ENCODE peak calls at places on chromosomes 5 and 9, in ten cellular contexts. One of them, this sample, is unnamed.

GRCh38 chr5:54309751-54310432 is 481 bp downstream of the ARL15 start:
- DNase-seq in AG09319: no peak
- DNase-seq in SK-N-SH: no peak
- DNase-seq in neural crest cell: peak
- DNase-seq in AG04449: no peak
- DNase-seq in esophagus squamous epithelium: no peak
- DNase-seq in fibroblast of pulmonary artery: peak
- DNase-seq in cardiac muscle cell: peak
- DNase-seq in heart left ventricle: no peak
- DNase-seq in neural progenitor cell: peak
- DNase-seq in this sample: peak

GRCh38 chr9:5869315-5870019 is 21.2 kb upstream of the MLANA start:
- DNase-seq in AG09319: no peak
- DNase-seq in SK-N-SH: no peak
- DNase-seq in neural crest cell: no peak
- DNase-seq in AG04449: no peak
- DNase-seq in esophagus squamous epithelium: no peak
- DNase-seq in fibroblast of pulmonary artery: no peak
- DNase-seq in cardiac muscle cell: no peak
- DNase-seq in heart left ventricle: no peak
- DNase-seq in neural progenitor cell: peak
- DNase-seq in this sample: peak

GRCh38 chr5:179613460-179614071 is 9.9 kb downstream of the HNRNPH1 start:
- DNase-seq in AG09319: no peak
- DNase-seq in SK-N-SH: no peak
- DNase-seq in neural crest cell: no peak
- DNase-seq in AG04449: no peak
- DNase-seq in esophagus squamous epithelium: no peak
- DNase-seq in fibroblast of pulmonary artery: no peak
- DNase-seq in cardiac muscle cell: no peak
- DNase-seq in heart left ventricle: no peak
- DNase-seq in neural progenitor cell: no peak
- DNase-seq in this sample: peak

GRCh38 chr9:35852267-35852815 is 17.9 kb downstream of the OR13J1 start:
- DNase-seq in AG09319: no peak
- DNase-seq in SK-N-SH: no peak
- DNase-seq in neural crest cell: no peak
- DNase-seq in AG04449: no peak
- DNase-seq in esophagus squamous epithelium: no peak
- DNase-seq in fibroblast of pulmonary artery: no peak
- DNase-seq in cardiac muscle cell: no peak
- DNase-seq in heart left ventricle: no peak
- DNase-seq in neural progenitor cell: no peak
- DNase-seq in this sample: no peak

GRCh38 chr9:89278997-89279739 is 31.8 kb upstream of the CKS2 start:
- DNase-seq in AG09319: peak
- DNase-seq in SK-N-SH: peak
- DNase-seq in neural crest cell: peak
- DNase-seq in AG04449: peak
- DNase-seq in esophagus squamous epithelium: no peak
- DNase-seq in fibroblast of pulmonary artery: peak
- DNase-seq in cardiac muscle cell: peak
- DNase-seq in heart left ventricle: no peak
- DNase-seq in neural progenitor cell: peak
- DNase-seq in this sample: peak

GRCh38 chr5:25850581-25850980 is 1187.8 kb downstream of the CDH9 start:
- DNase-seq in AG09319: no peak
- DNase-seq in SK-N-SH: no peak
- DNase-seq in neural crest cell: no peak
- DNase-seq in AG04449: no peak
- DNase-seq in esophagus squamous epithelium: no peak
- DNase-seq in fibroblast of pulmonary artery: no peak
- DNase-seq in cardiac muscle cell: no peak
- DNase-seq in heart left ventricle: no peak
- DNase-seq in neural progenitor cell: peak
- DNase-seq in this sample: no peak

GRCh38 chr5:1312993-1313833 is 18.3 kb upstream of the TERT start:
- DNase-seq in AG09319: no peak
- DNase-seq in SK-N-SH: no peak
- DNase-seq in neural crest cell: no peak
- DNase-seq in AG04449: no peak
- DNase-seq in esophagus squamous epithelium: no peak
- DNase-seq in fibroblast of pulmonary artery: no peak
- DNase-seq in cardiac muscle cell: no peak
- DNase-seq in heart left ventricle: no peak
- DNase-seq in neural progenitor cell: no peak
- DNase-seq in this sample: peak

GRCh38 chr5:96064905-96065304 is 103.3 kb upstream of the ELL2 start:
- DNase-seq in AG09319: no peak
- DNase-seq in SK-N-SH: no peak
- DNase-seq in neural crest cell: no peak
- DNase-seq in AG04449: no peak
- DNase-seq in esophagus squamous epithelium: no peak
- DNase-seq in fibroblast of pulmonary artery: no peak
- DNase-seq in cardiac muscle cell: no peak
- DNase-seq in heart left ventricle: no peak
- DNase-seq in neural progenitor cell: no peak
- DNase-seq in this sample: no peak

GRCh38 chr5:167797933-167798332 is 493.5 kb upstream of the WWC1 start:
- DNase-seq in AG09319: no peak
- DNase-seq in SK-N-SH: no peak
- DNase-seq in neural crest cell: no peak
- DNase-seq in AG04449: no peak
- DNase-seq in esophagus squamous epithelium: no peak
- DNase-seq in fibroblast of pulmonary artery: no peak
- DNase-seq in cardiac muscle cell: no peak
- DNase-seq in heart left ventricle: no peak
- DNase-seq in neural progenitor cell: no peak
- DNase-seq in this sample: no peak

GRCh38 chr5:151006704-151007334 is 13.6 kb upstream of the GPX3 start:
- DNase-seq in AG09319: no peak
- DNase-seq in SK-N-SH: no peak
- DNase-seq in neural crest cell: no peak
- DNase-seq in AG04449: no peak
- DNase-seq in esophagus squamous epithelium: no peak
- DNase-seq in fibroblast of pulmonary artery: no peak
- DNase-seq in cardiac muscle cell: no peak
- DNase-seq in heart left ventricle: peak
- DNase-seq in neural progenitor cell: no peak
- DNase-seq in this sample: no peak

GRCh38 chr9:6048039-6048438 is 32.6 kb upstream of the RANBP6 start:
- DNase-seq in AG09319: no peak
- DNase-seq in SK-N-SH: no peak
- DNase-seq in neural crest cell: no peak
- DNase-seq in AG04449: no peak
- DNase-seq in esophagus squamous epithelium: no peak
- DNase-seq in fibroblast of pulmonary artery: no peak
- DNase-seq in cardiac muscle cell: no peak
- DNase-seq in heart left ventricle: no peak
- DNase-seq in neural progenitor cell: no peak
- DNase-seq in this sample: no peak

GRCh38 chr9:17462869-17463464 is 115.9 kb upstream of the SH3GL2 start:
- DNase-seq in AG09319: peak
- DNase-seq in SK-N-SH: peak
- DNase-seq in neural crest cell: peak
- DNase-seq in AG04449: peak
- DNase-seq in esophagus squamous epithelium: no peak
- DNase-seq in fibroblast of pulmonary artery: peak
- DNase-seq in cardiac muscle cell: peak
- DNase-seq in heart left ventricle: no peak
- DNase-seq in neural progenitor cell: peak
- DNase-seq in this sample: peak

GRCh38 chr9:76560481-76560891 is 101.5 kb downstream of the GCNT1 start:
- DNase-seq in AG09319: no peak
- DNase-seq in SK-N-SH: no peak
- DNase-seq in neural crest cell: no peak
- DNase-seq in AG04449: peak
- DNase-seq in esophagus squamous epithelium: no peak
- DNase-seq in fibroblast of pulmonary artery: peak
- DNase-seq in cardiac muscle cell: no peak
- DNase-seq in heart left ventricle: no peak
- DNase-seq in neural progenitor cell: no peak
- DNase-seq in this sample: no peak

GRCh38 chr5:135248801-135249231 is 150.2 kb downstream of the MACROH2A1 start:
- DNase-seq in AG09319: no peak
- DNase-seq in SK-N-SH: no peak
- DNase-seq in neural crest cell: no peak
- DNase-seq in AG04449: no peak
- DNase-seq in esophagus squamous epithelium: no peak
- DNase-seq in fibroblast of pulmonary artery: no peak
- DNase-seq in cardiac muscle cell: no peak
- DNase-seq in heart left ventricle: no peak
- DNase-seq in neural progenitor cell: no peak
- DNase-seq in this sample: no peak

GRCh38 chr5:759111-759741 is 25.3 kb downstream of the ZDHHC11B start:
- DNase-seq in AG09319: no peak
- DNase-seq in SK-N-SH: peak
- DNase-seq in neural crest cell: no peak
- DNase-seq in AG04449: no peak
- DNase-seq in esophagus squamous epithelium: no peak
- DNase-seq in fibroblast of pulmonary artery: peak
- DNase-seq in cardiac muscle cell: no peak
- DNase-seq in heart left ventricle: peak
- DNase-seq in neural progenitor cell: peak
- DNase-seq in this sample: peak

GRCh38 chr5:169154660-169155059 is 146.3 kb downstream of the SLIT3 start:
- DNase-seq in AG09319: no peak
- DNase-seq in SK-N-SH: no peak
- DNase-seq in neural crest cell: no peak
- DNase-seq in AG04449: no peak
- DNase-seq in esophagus squamous epithelium: no peak
- DNase-seq in fibroblast of pulmonary artery: no peak
- DNase-seq in cardiac muscle cell: no peak
- DNase-seq in heart left ventricle: no peak
- DNase-seq in neural progenitor cell: no peak
- DNase-seq in this sample: no peak

GRCh38 chr5:40945111-40945510 is 35.8 kb downstream of the C7 start:
- DNase-seq in AG09319: no peak
- DNase-seq in SK-N-SH: no peak
- DNase-seq in neural crest cell: no peak
- DNase-seq in AG04449: no peak
- DNase-seq in esophagus squamous epithelium: no peak
- DNase-seq in fibroblast of pulmonary artery: no peak
- DNase-seq in cardiac muscle cell: no peak
- DNase-seq in heart left ventricle: no peak
- DNase-seq in neural progenitor cell: no peak
- DNase-seq in this sample: no peak

DNA sequence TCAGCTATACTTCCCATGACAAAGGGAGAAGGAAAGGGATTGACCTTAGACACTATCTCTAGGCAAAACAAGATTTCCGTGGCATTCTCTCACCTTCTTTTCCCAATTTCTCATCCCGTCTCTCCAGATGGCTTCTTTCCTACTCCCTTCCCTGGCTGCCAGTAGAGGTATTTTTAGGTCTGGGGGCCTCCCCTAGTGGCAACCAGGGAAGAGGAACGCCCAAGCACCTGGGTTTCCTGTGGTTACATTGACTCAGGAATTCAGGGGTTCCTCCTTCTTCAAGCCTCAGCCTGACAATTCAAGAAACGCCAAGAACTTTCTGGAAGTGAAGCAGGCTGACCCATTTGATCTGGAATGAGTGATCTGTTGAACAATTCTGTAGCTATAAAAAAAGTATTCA is 111.5 kb upstream of the OSMR start:
- DNase-seq in AG09319: no peak
- DNase-seq in SK-N-SH: no peak
- DNase-seq in neural crest cell: no peak
- DNase-seq in AG04449: no peak
- DNase-seq in esophagus squamous epithelium: no peak
- DNase-seq in fibroblast of pulmonary artery: no peak
- DNase-seq in cardiac muscle cell: peak
- DNase-seq in heart left ventricle: no peak
- DNase-seq in neural progenitor cell: peak
- DNase-seq in this sample: no peak
- TF ChIP-seq CTCF in AG09319: no peak
- TF ChIP-seq CTCF in SK-N-SH: no peak
- TF ChIP-seq CTCF in neural crest cell: peak
- TF ChIP-seq CTCF in AG04449: no peak
- TF ChIP-seq CTCF in esophagus squamous epithelium: no peak
- TF ChIP-seq CTCF in fibroblast of pulmonary artery: no peak
- TF ChIP-seq CTCF in cardiac muscle cell: no peak
- TF ChIP-seq CTCF in heart left ventricle: no peak
- TF ChIP-seq CTCF in neural progenitor cell: peak
- TF ChIP-seq CTCF in this sample: no peak

DNA sequence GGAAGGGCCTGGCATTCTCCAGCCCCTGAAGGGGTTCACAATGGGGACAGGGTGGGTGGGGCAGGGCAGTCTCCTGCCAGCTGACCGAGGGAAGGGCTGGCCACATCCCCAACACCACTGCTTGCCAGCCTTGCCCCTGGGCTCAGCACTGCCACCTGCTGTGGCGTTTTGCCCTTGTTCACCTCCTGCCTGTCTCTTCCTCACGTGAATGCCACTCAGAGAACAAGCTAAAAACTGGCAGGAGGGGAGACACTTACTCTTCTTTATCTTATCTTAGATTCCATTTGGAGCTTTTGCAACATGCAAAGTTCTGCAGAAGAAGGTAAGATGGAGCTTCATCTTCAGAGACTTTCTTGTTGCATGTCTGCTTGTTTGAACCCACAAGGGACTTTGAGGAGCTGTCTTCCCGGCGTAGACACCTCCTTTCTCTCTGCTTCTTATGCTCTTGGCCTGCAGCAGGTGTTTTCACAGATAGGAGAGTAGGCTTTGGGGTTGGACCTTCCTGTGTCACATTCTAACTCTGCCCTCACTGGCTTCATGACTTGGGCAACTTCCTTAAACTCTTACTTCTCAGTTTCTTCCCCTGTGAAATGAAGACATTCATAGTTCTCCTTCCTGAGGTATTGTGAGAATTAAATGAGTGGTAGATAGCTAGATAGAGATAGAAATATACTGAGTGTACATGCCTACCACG is 4.1 kb downstream of the LRSAM1 start:
- DNase-seq in AG09319: no peak
- DNase-seq in SK-N-SH: no peak
- DNase-seq in neural crest cell: no peak
- DNase-seq in AG04449: no peak
- DNase-seq in esophagus squamous epithelium: no peak
- DNase-seq in fibroblast of pulmonary artery: no peak
- DNase-seq in cardiac muscle cell: no peak
- DNase-seq in heart left ventricle: peak
- DNase-seq in neural progenitor cell: no peak
- DNase-seq in this sample: peak
- TF ChIP-seq CTCF in AG09319: peak
- TF ChIP-seq CTCF in SK-N-SH: peak
- TF ChIP-seq CTCF in neural crest cell: peak
- TF ChIP-seq CTCF in AG04449: peak
- TF ChIP-seq CTCF in esophagus squamous epithelium: peak
- TF ChIP-seq CTCF in fibroblast of pulmonary artery: peak
- TF ChIP-seq CTCF in cardiac muscle cell: peak
- TF ChIP-seq CTCF in heart left ventricle: peak
- TF ChIP-seq CTCF in neural progenitor cell: peak
- TF ChIP-seq CTCF in this sample: peak

GRCh38 chr5:37005946-37006540 is 129.5 kb downstream of the NIPBL start:
- DNase-seq in AG09319: no peak
- DNase-seq in SK-N-SH: peak
- DNase-seq in neural crest cell: no peak
- DNase-seq in AG04449: no peak
- DNase-seq in esophagus squamous epithelium: no peak
- DNase-seq in fibroblast of pulmonary artery: peak
- DNase-seq in cardiac muscle cell: peak
- DNase-seq in heart left ventricle: no peak
- DNase-seq in neural progenitor cell: no peak
- DNase-seq in this sample: no peak
- TF ChIP-seq CTCF in AG09319: peak
- TF ChIP-seq CTCF in SK-N-SH: peak
- TF ChIP-seq CTCF in neural crest cell: peak
- TF ChIP-seq CTCF in AG04449: peak
- TF ChIP-seq CTCF in esophagus squamous epithelium: peak
- TF ChIP-seq CTCF in fibroblast of pulmonary artery: peak
- TF ChIP-seq CTCF in cardiac muscle cell: peak
- TF ChIP-seq CTCF in heart left ventricle: peak
- TF ChIP-seq CTCF in neural progenitor cell: peak
- TF ChIP-seq CTCF in this sample: peak

GRCh38 chr5:146867996-146868708 is 10.4 kb downstream of the PPP2R2B start:
- DNase-seq in AG09319: no peak
- DNase-seq in SK-N-SH: no peak
- DNase-seq in neural crest cell: no peak
- DNase-seq in AG04449: no peak
- DNase-seq in esophagus squamous epithelium: no peak
- DNase-seq in fibroblast of pulmonary artery: no peak
- DNase-seq in cardiac muscle cell: no peak
- DNase-seq in heart left ventricle: no peak
- DNase-seq in neural progenitor cell: no peak
- DNase-seq in this sample: no peak
- TF ChIP-seq CTCF in AG09319: no peak
- TF ChIP-seq CTCF in SK-N-SH: no peak
- TF ChIP-seq CTCF in neural crest cell: no peak
- TF ChIP-seq CTCF in AG04449: no peak
- TF ChIP-seq CTCF in esophagus squamous epithelium: no peak
- TF ChIP-seq CTCF in fibroblast of pulmonary artery: no peak
- TF ChIP-seq CTCF in cardiac muscle cell: no peak
- TF ChIP-seq CTCF in heart left ventricle: no peak
- TF ChIP-seq CTCF in neural progenitor cell: no peak
- TF ChIP-seq CTCF in this sample: no peak

This sample was measured in activated CD8-positive, alpha-beta T cell treated with anti-CD3 and anti-CD28 coated beads for 36 hours.